ENCODE peak calls at places on chromosomes 3 and 15, in ten cellular contexts. C, Z, R, S, W, M, O, B, Q and G are unnamed samples.

GRCh38 chr3:143158549-143158988 is 39.0 kb downstream of the CHST2 start:
- DNase-seq in C (no peak), Z (no peak), R (no peak), S (no peak), W (no peak), M (no peak), O (no peak), B (no peak), Q (no peak), G (no peak)

GRCh38 chr3:12380408-12380795 is 91.5 kb downstream of the PPARG start:
- DNase-seq in C (no peak), Z (no peak), R (no peak), S (no peak), W (no peak), M (no peak), O (no peak), B (no peak), Q (no peak), G (no peak)

GRCh38 chr15:36903922-36904479 is 196.3 kb downstream of the MEIS2 start:
- DNase-seq in C (no peak), Z (no peak), R (no peak), S (no peak), W (no peak), M (no peak), O (no peak), B (no peak), Q (no peak), G (no peak)

GRCh38 chr3:182959474-182960350 is 20.6 kb downstream of the DCUN1D1 start:
- DNase-seq in C (no peak), Z (peak), R (no peak), S (no peak), W (peak), M (no peak), O (no peak), B (no peak), Q (no peak), G (no peak)

GRCh38 chr3:10992017-10992945 is at the start of gene SLC6A1:
- DNase-seq in C (no peak), Z (no peak), R (no peak), S (no peak), W (no peak), M (peak), O (no peak), B (no peak), Q (no peak), G (no peak)

GRCh38 chr15:68354923-68355322 is 77.0 kb downstream of the ITGA11 start:
- DNase-seq in C (no peak), Z (no peak), R (no peak), S (peak), W (no peak), M (no peak), O (no peak), B (no peak), Q (no peak), G (no peak)

GRCh38 chr15:30059771-30060170 is 23.0 kb upstream of the GOLGA8J start:
- DNase-seq in C (no peak), Z (no peak), R (no peak), S (no peak), W (no peak), M (no peak), O (no peak), B (no peak), Q (no peak), G (no peak)

GRCh38 chr15:48751595-48751994 is 59.3 kb downstream of the CEP152 start:
- DNase-seq in C (no peak), Z (no peak), R (no peak), S (no peak), W (no peak), M (no peak), O (no peak), B (no peak), Q (no peak), G (no peak)

GRCh38 chr15:76905855-76906254 is 715 bp upstream of the SCAPER start:
- DNase-seq in C (no peak), Z (no peak), R (no peak), S (no peak), W (no peak), M (no peak), O (no peak), B (no peak), Q (no peak), G (no peak)

GRCh38 chr3:64209866-64210609 is 15.2 kb downstream of the PRICKLE2 start:
- DNase-seq in C (no peak), Z (peak), R (peak), S (no peak), W (peak), M (no peak), O (no peak), B (no peak), Q (peak), G (peak)

GRCh38 chr3:31164398-31164797 is 269.9 kb upstream of the GADL1 start:
- DNase-seq in C (no peak), Z (no peak), R (no peak), S (no peak), W (no peak), M (no peak), O (no peak), B (no peak), Q (no peak), G (no peak)

GRCh38 chr15:31364301-31365031 is 37.8 kb downstream of the KLF13 start:
- DNase-seq in C (peak), Z (no peak), R (no peak), S (no peak), W (no peak), M (no peak), O (peak), B (no peak), Q (peak), G (no peak)

GRCh38 chr3:110526732-110527727 is 544.6 kb upstream of the NECTIN3 start:
- DNase-seq in C (no peak), Z (no peak), R (no peak), S (no peak), W (peak), M (peak), O (no peak), B (no peak), Q (no peak), G (no peak)

GRCh38 chr15:45402955-45403892 is 24.9 kb upstream of the GATM start:
- DNase-seq in C (no peak), Z (peak), R (peak), S (no peak), W (peak), M (peak), O (peak), B (no peak), Q (peak), G (no peak)

GRCh38 chr3:29441020-29441324 is 160.1 kb downstream of the RBMS3 start:
- DNase-seq in C (no peak), Z (no peak), R (no peak), S (no peak), W (no peak), M (no peak), O (no peak), B (no peak), Q (no peak), G (no peak)

GRCh38 chr3:32934150-32934742 is 17.2 kb upstream of the CCR4 start:
- DNase-seq in C (no peak), Z (no peak), R (peak), S (no peak), W (peak), M (peak), O (no peak), B (peak), Q (no peak), G (no peak)

GRCh38 chr3:10205461-10206165 is 40.9 kb downstream of the IRAK2 start:
- DNase-seq in C (no peak), Z (no peak), R (peak), S (no peak), W (peak), M (no peak), O (no peak), B (no peak), Q (no peak), G (no peak)

GRCh38 chr3:105137911-105138310 is 228.8 kb upstream of the ALCAM start:
- DNase-seq in C (no peak), Z (no peak), R (no peak), S (no peak), W (no peak), M (no peak), O (no peak), B (no peak), Q (no peak), G (no peak)

GRCh38 chr3:73781536-73781935 is 156.8 kb upstream of the PDZRN3 start:
- DNase-seq in C (no peak), Z (no peak), R (no peak), S (no peak), W (no peak), M (no peak), O (no peak), B (no peak), Q (no peak), G (no peak)

GRCh38 chr3:185145511-185145910 is 7.3 kb downstream of the C3orf70 start:
- DNase-seq in C (no peak), Z (no peak), R (no peak), S (no peak), W (no peak), M (no peak), O (no peak), B (no peak), Q (no peak), G (no peak)

GRCh38 chr15:76932090-76932966 is 779 bp downstream of the RCN2 start:
- DNase-seq in C (no peak), Z (no peak), R (no peak), S (no peak), W (peak), M (peak), O (no peak), B (no peak), Q (no peak), G (no peak)

GRCh38 chr15:75750261-75751050 is 37.8 kb upstream of the CSPG4 start:
- DNase-seq in C (no peak), Z (no peak), R (no peak), S (no peak), W (no peak), M (no peak), O (no peak), B (no peak), Q (peak), G (no peak)

GRCh38 chr3:51750878-51751277 is 28.2 kb downstream of the IQCF6 start:
- DNase-seq in C (no peak), Z (no peak), R (no peak), S (no peak), W (no peak), M (no peak), O (no peak), B (no peak), Q (no peak), G (no peak)

GRCh38 chr15:101807345-101807945 is 4.1 kb downstream of the OR4F6 start:
- DNase-seq in C (no peak), Z (no peak), R (no peak), S (no peak), W (no peak), M (no peak), O (no peak), B (no peak), Q (no peak), G (no peak)

GRCh38 chr3:133040696-133041523 is 2.7 kb downstream of the TMEM108 start:
- DNase-seq in C (peak), Z (peak), R (peak), S (peak), W (peak), M (peak), O (no peak), B (peak), Q (peak), G (no peak)

GRCh38 chr3:58357402-58357801 is 24.7 kb downstream of the PXK start:
- DNase-seq in C (no peak), Z (no peak), R (no peak), S (no peak), W (no peak), M (no peak), O (no peak), B (no peak), Q (peak), G (no peak)

GRCh38 chr3:193563999-193564398 is 9.3 kb upstream of the ATP13A4 start:
- DNase-seq in C (no peak), Z (peak), R (peak), S (peak), W (no peak), M (peak), O (no peak), B (no peak), Q (peak), G (peak)

GRCh38 chr15:75067123-75067854 is 43.9 kb downstream of the PPCDC start:
- DNase-seq in C (no peak), Z (peak), R (no peak), S (no peak), W (peak), M (no peak), O (no peak), B (no peak), Q (no peak), G (no peak)

DNA sequence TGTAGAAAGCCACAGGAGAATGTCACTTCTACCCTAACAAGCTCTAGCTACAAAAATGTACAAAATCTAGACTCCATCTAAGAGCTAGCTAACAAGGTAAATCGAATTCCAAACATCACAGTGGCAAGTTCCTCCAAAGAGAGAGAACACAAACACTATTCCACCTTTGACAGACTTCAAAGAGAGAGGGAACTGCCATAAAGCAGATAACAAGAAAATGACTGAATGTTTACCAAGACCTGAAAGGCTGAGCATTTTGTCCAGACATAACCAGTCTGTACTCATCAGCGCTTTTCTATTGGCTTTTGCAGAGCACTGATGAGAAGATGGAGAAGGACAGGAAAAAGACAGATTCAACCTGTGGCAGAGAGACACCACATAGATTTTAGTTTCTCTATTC is 1419.6 kb upstream of the ALCAM start:
- DNase-seq in C (no peak), Z (no peak), R (no peak), S (peak), W (no peak), M (no peak), O (no peak), B (no peak), Q (no peak), G (no peak)
- H3K4me3 ChIP-seq in C (no peak), Z (no peak), R (no peak), S (peak), W (no peak), M (no peak), O (no peak), B (no peak), Q (no peak), G (no peak)

DNA sequence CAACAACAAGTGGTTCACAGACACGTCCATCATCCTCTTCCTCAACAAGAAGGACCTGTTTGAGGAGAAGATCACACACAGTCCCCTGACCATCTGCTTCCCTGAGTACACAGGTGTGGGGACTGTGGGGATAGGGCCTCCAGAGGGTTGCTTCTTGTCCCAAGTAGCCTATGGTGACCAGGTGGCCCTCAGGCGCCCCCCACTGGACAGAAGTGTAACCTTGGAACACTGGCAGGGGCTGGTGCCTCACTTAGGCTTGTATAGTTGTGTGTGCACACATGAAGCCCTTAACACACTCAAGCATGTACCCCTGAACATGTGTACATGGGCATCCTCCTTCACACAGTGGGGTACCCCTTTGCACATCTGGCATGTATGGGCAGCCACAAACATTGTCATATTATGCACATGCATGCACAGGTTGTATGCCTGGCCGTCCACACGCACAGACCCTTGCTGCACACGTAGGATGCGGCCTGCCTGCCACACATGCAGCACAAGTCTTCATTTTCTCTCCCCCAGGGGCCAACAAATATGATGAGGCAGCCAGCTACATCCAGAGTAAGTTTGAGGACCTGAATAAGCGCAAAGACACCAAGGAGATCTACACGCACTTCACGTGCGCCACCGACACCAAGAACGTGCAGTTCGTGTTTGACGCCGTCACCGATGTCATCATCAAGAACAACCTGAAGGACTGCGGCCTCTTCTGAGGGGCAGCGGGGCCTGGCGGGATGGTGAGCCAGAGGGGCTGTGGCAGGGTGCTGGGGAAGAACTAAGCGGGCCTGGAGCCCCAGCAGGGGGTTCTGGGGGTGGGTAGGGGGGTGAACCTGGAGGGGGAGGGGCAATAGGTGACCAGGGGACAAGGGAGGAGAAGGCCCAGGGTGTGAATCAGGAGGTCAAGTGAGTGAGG is 11.7 kb upstream of the SEMA3B start:
- DNase-seq in C (peak), Z (no peak), R (peak), S (no peak), W (peak), M (peak), O (no peak), B (no peak), Q (peak), G (no peak)
- TF ChIP-seq POLR2AphosphoS5 in C (peak), Z (no peak), R (no peak), S (no peak), W (no peak), M (no peak), O (peak), B (no peak), Q (no peak), G (no peak)

DNA sequence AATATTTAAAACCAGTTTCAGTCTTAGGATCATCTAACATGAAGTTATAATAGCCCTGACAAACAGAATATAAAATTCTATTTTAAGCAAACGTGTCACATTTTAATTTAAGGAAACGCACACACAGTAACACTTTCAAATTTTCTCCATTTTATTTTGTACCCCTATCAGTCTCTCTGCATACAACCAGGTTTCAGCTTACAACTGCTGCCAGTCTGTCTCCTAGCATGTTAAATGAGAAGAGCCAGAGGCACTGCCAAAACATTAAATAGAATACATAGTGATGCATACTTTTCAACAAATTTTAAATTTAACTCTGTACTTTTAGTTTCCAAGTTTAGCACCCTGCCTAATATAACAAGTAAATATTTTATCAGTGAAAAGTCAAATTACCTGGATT is 60.8 kb downstream of the UACA start:
- DNase-seq in C (no peak), Z (no peak), R (no peak), S (no peak), W (no peak), M (no peak), O (no peak), B (no peak), Q (no peak), G (no peak)
- H3K4me3 ChIP-seq in C (no peak), Z (no peak), R (no peak), S (no peak), W (no peak), M (no peak), O (no peak), B (peak), Q (peak), G (peak)

GRCh38 chr3:195065864-195066185 is 205.1 kb downstream of the XXYLT1 start:
- DNase-seq in C (no peak), Z (no peak), R (no peak), S (no peak), W (no peak), M (no peak), O (peak), B (no peak), Q (no peak), G (no peak)

GRCh38 chr3:195063596-195064193 is 207.3 kb downstream of the XXYLT1 start:
- DNase-seq in C (no peak), Z (no peak), R (peak), S (no peak), W (no peak), M (no peak), O (peak), B (no peak), Q (peak), G (no peak)

GRCh38 chr3:195062866-195063540 is 208.0 kb downstream of the XXYLT1 start:
- DNase-seq in C (no peak), Z (no peak), R (no peak), S (no peak), W (no peak), M (no peak), O (peak), B (no peak), Q (no peak), G (no peak)

GRCh38 chr3:195065142-195065863 is 205.7 kb downstream of the XXYLT1 start:
- DNase-seq in C (no peak), Z (no peak), R (no peak), S (no peak), W (no peak), M (no peak), O (peak), B (no peak), Q (no peak), G (no peak)

GRCh38 chr3:195064300-195064931 is 206.5 kb downstream of the XXYLT1 start:
- DNase-seq in C (no peak), Z (no peak), R (no peak), S (peak), W (no peak), M (no peak), O (peak), B (no peak), Q (no peak), G (no peak)
- TF ChIP-seq POLR2AphosphoS5 in C (no peak), Z (no peak), R (no peak), S (no peak), W (peak), M (no peak), O (no peak), B (no peak), Q (no peak), G (peak)

GRCh38 chr3:112302061-112302830 is 8.2 kb upstream of the SLC9C1 start:
- DNase-seq in C (no peak), Z (no peak), R (no peak), S (no peak), W (no peak), M (peak), O (no peak), B (no peak), Q (no peak), G (no peak)
- H3K4me3 ChIP-seq in C (no peak), Z (no peak), R (peak), S (no peak), W (no peak), M (peak), O (no peak), B (no peak), Q (no peak), G (peak)